ENCODE peak calls at places on chromosomes 4 and X, in ten cellular contexts. Q, D, U, W, M, Z, F, I, L and H are unnamed samples.
A peak's percentile ranks its signal among the peaks of the same experiment; 100 is the strongest.

GRCh38 chr4:76950052-76950845 is 697 bp downstream of the SEPTIN11 start:
- DNase-seq in F (peak; percentile 65), U (peak; percentile 51), L (peak; percentile 40), W (peak; percentile 64), Z (no peak), D (peak; percentile 53), Q (peak; percentile 48), M (peak; percentile 19), I (no peak), H (peak; percentile 77)

GRCh38 chr4:20248155-20248558 is 3.5 kb upstream of the SLIT2 start:
- DNase-seq in D (no peak), I (peak; percentile 82), Z (peak; percentile 81), F (no peak), U (no peak), W (no peak), L (no peak), Q (peak; percentile 92), M (no peak), H (no peak)

GRCh38 chr4:181528570-181529184 is 714.5 kb upstream of the TENM3 start:
- DNase-seq in I (peak; percentile 75), W (peak; percentile 43), L (no peak), M (peak; percentile 2), D (peak; percentile 69), Q (peak; percentile 73), F (peak; percentile 74), Z (peak; percentile 45), U (peak; percentile 18), H (peak; percentile 74)

GRCh38 chr4:7761720-7762119 is 177.9 kb downstream of the AFAP1 start:
- DNase-seq in Z (no peak), M (peak; percentile 49), U (peak; percentile 69), L (no peak), W (peak; percentile 81), I (no peak), D (peak; percentile 74), F (peak; percentile 76), Q (peak; percentile 63), H (no peak)

GRCh38 chrX:54157561-54157960 is 25.5 kb downstream of the FAM120C start:
- DNase-seq in M (no peak), D (no peak), Q (peak; percentile 15), F (no peak), L (no peak), W (no peak), Z (no peak), I (no peak), U (no peak), H (no peak)

GRCh38 chr4:133095591-133095990 is 53.5 kb upstream of the PCDH10 start:
- DNase-seq in L (no peak), M (no peak), U (no peak), Q (no peak), F (no peak), W (no peak), Z (no peak), I (peak; percentile 62), D (no peak), H (no peak)

GRCh38 chr4:41505161-41505653 is 32.8 kb upstream of the LIMCH1 start:
- DNase-seq in L (no peak), F (no peak), W (peak; percentile 24), M (no peak), I (peak; percentile 32), U (no peak), Z (no peak), D (peak; percentile 51), Q (no peak), H (no peak)

GRCh38 chrX:113370001-113370400 is 529.4 kb upstream of the AMOT start:
- DNase-seq in I (no peak), Z (no peak), M (no peak), L (no peak), F (no peak), Q (no peak), W (no peak), D (no peak), U (no peak), H (no peak)

GRCh38 chr4:101914761-101915160 is 124.2 kb downstream of the BANK1 start:
- DNase-seq in L (no peak), Q (no peak), D (no peak), F (no peak), Z (no peak), U (no peak), W (no peak), I (no peak), M (no peak), H (no peak)

DNA sequence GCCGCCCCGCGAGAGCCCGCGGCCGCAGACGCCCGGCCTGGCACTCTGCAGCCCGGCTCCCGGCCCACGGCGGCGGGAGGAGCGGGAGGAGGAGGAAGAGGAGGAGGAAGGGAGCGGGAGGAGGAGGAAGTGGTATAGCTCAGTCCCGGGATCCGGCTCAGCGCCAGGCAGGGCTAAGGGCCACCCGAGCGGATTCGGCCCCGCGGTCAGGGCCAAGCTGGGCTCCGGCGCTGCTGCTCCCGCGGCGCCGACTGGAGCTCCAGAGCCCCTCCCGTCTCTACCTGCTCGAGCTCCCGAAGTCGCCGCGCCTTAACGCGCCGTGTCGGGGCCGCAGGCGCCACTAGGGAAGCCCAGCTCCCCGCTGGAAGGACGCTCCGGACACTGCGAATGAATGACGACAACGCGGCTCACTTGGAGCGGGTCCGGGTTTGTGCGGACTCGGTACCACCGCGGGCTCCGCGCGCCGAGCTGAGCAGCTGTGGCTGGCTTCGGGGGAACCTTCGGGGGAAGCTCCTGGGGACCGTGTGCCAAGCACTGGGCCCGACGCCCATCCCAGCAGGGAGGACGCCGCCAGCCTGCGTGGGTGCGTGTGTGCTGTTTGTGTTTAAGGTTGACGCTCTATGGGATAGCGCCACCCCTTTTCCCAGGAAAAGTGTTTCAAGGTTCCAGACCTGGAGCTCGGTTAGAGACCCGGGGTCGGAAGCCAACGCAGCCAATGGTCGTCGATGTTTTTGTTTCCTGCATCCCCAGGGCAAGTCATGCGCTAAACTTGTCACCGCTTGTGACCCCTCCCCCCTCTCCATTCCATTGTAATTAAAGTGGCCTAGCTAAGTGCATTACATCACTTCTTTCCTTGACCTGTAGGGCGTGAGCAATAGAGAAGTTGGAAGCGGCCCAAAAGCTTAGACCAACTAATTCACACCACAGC is at the start of gene TBC1D9:
- DNase-seq in M (peak; percentile 49), F (peak; percentile 69), D (peak; percentile 77), Z (peak; percentile 16), L (peak; percentile 70), U (no peak), W (peak; percentile 69), I (peak; percentile 68), Q (peak; percentile 80), H (peak; percentile 78)
- TF ChIP-seq CTCF in M (peak; percentile 26), F (no peak), D (peak; percentile 36), Z (no peak), L (no peak), U (no peak), W (no peak), I (no peak), Q (no peak), H (no peak)

GRCh38 chr4:55311792-55312490 is 34.1 kb upstream of the SRD5A3 start:
- DNase-seq in W (no peak), U (no peak), F (no peak), L (no peak), Z (no peak), M (no peak), D (no peak), I (no peak), Q (peak; percentile 39), H (no peak)

GRCh38 chr4:55308071-55308470 is 38.0 kb upstream of the SRD5A3 start:
- DNase-seq in I (no peak), F (no peak), U (no peak), Q (no peak), D (no peak), W (no peak), Z (no peak), M (no peak), L (no peak), H (no peak)

GRCh38 chr4:55318135-55318534 is 27.9 kb upstream of the SRD5A3 start:
- DNase-seq in M (no peak), F (no peak), W (no peak), Z (no peak), D (no peak), U (no peak), L (no peak), Q (peak; percentile 50), I (peak; percentile 31), H (no peak)

GRCh38 chr4:55312491-55313101 is 33.4 kb upstream of the SRD5A3 start:
- DNase-seq in D (peak; percentile 6), M (no peak), Q (peak; percentile 75), Z (peak; percentile 31), L (no peak), W (no peak), F (no peak), U (peak; percentile 16), I (peak; percentile 45), H (no peak)
- TF ChIP-seq CTCF in D (peak; percentile 29), M (peak; percentile 35), Q (peak; percentile 93), Z (peak; percentile 86), L (no peak), W (peak; percentile 46), F (no peak), U (peak; percentile 73), I (peak; percentile 82), H (peak; percentile 70)

GRCh38 chrX:100611951-100612350 is 24.7 kb downstream of the TSPAN6 start:
- DNase-seq in Q (no peak), M (no peak), I (no peak), L (no peak), U (no peak), Z (no peak), W (no peak), D (no peak), F (no peak), H (no peak)

GRCh38 chrX:100609591-100609990 is 24.9 kb downstream of the TNMD start:
- DNase-seq in W (no peak), Q (no peak), U (no peak), I (no peak), M (no peak), D (no peak), Z (no peak), F (no peak), L (no peak), H (no peak)

DNA sequence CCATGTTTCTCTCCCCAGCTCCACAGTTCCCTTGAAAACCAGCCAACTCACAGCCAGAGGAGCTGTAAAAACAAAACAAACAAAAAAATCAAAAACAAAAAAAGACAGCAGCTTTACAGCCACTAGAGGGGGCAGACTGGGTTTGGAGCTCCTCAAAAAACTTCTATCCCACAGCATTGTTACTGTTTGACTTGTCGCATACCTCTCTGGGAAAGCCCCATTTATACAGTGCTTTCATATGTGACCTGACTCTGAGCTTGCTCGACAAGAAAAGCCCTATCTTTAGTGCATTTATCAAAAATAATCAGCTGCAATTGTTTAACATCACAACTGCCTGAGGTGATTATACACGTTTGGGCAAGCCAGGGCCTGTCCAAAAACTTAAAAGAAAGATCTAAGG is 21.6 kb downstream of the TSPAN6 start:
- DNase-seq in M (peak; percentile 13), U (peak; percentile 7), L (no peak), Z (peak; percentile 20), F (no peak), I (peak; percentile 61), Q (peak; percentile 75), W (no peak), D (peak; percentile 42), H (no peak)
- TF ChIP-seq CTCF in M (peak; percentile 47), U (peak; percentile 22), L (no peak), Z (peak; percentile 72), F (peak; percentile 56), I (peak; percentile 65), Q (peak; percentile 77), W (peak; percentile 28), D (peak; percentile 44), H (peak; percentile 71)

DNA sequence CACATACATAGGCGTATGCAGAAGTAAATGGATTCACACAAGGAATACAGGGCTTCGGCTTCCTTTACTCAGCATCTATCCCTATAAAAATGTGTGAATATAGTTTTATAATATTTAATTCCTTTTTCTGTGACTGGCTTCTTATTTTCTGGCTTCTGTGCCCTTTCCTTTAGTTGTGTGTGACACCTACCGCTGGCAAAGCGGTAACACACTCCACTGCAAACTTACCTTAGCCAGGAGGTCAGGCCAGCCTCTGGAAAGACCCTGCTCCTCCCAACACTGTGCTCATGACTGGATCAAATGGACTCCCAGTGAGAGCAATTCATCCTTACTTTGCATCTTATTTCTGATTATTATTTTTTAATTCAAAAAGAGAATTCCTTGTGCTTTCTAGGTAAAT is 244.2 kb downstream of the ANK2 start:
- DNase-seq in D (peak; percentile 12), Z (no peak), Q (peak; percentile 12), U (no peak), L (no peak), M (no peak), W (no peak), I (peak; percentile 23), F (no peak), H (no peak)
- TF ChIP-seq CTCF in D (peak; percentile 27), Z (peak; percentile 41), Q (peak; percentile 25), U (no peak), L (no peak), M (no peak), W (no peak), I (peak; percentile 22), F (no peak), H (peak; percentile 38)